ENCODE peak calls at places on chromosomes 16 and 17, in nine cellular contexts. One of them, this sample, is unnamed.

GRCh38 chr17:74213897-74214386 is 571 bp downstream of the TTYH2 start:
- DNase-seq in stomach: no peak
- DNase-seq in HCT116: no peak
- DNase-seq in transverse colon: peak
- DNase-seq in GM12878: no peak
- DNase-seq in GM12891: no peak
- DNase-seq in endothelial cell of umbilical vein: no peak
- DNase-seq in sigmoid colon: peak
- DNase-seq in GM12892: no peak
- DNase-seq in this sample: no peak

GRCh38 chr16:75192606-75193264 is 14.2 kb downstream of the CTRB2 start:
- DNase-seq in sigmoid colon: no peak
- DNase-seq in stomach: no peak
- DNase-seq in GM12891: no peak
- DNase-seq in GM12878: no peak
- DNase-seq in HCT116: no peak
- DNase-seq in transverse colon: no peak
- DNase-seq in GM12892: no peak
- DNase-seq in endothelial cell of umbilical vein: no peak
- DNase-seq in this sample: no peak

GRCh38 chr16:23186171-23186570 is 3.6 kb downstream of the SCNN1G start:
- DNase-seq in transverse colon: no peak
- DNase-seq in endothelial cell of umbilical vein: no peak
- DNase-seq in GM12878: no peak
- DNase-seq in GM12892: no peak
- DNase-seq in sigmoid colon: no peak
- DNase-seq in stomach: no peak
- DNase-seq in HCT116: no peak
- DNase-seq in GM12891: no peak
- DNase-seq in this sample: no peak

GRCh38 chr16:30866031-30866430 is 27.8 kb downstream of the BCL7C start:
- DNase-seq in sigmoid colon: no peak
- DNase-seq in endothelial cell of umbilical vein: no peak
- DNase-seq in transverse colon: no peak
- DNase-seq in GM12878: no peak
- DNase-seq in GM12892: no peak
- DNase-seq in stomach: no peak
- DNase-seq in GM12891: no peak
- DNase-seq in HCT116: no peak
- DNase-seq in this sample: no peak

GRCh38 chr17:78276098-78276497 is 44.7 kb downstream of the TMEM235 start:
- DNase-seq in GM12891: no peak
- DNase-seq in GM12878: peak
- DNase-seq in transverse colon: no peak
- DNase-seq in stomach: no peak
- DNase-seq in sigmoid colon: no peak
- DNase-seq in endothelial cell of umbilical vein: no peak
- DNase-seq in GM12892: no peak
- DNase-seq in HCT116: no peak
- DNase-seq in this sample: no peak

GRCh38 chr17:34892864-34893263 is 68.4 kb downstream of the CCT6B start:
- DNase-seq in HCT116: peak
- DNase-seq in GM12891: peak
- DNase-seq in transverse colon: no peak
- DNase-seq in GM12878: no peak
- DNase-seq in stomach: no peak
- DNase-seq in GM12892: no peak
- DNase-seq in endothelial cell of umbilical vein: no peak
- DNase-seq in sigmoid colon: no peak
- DNase-seq in this sample: no peak

GRCh38 chr17:77796201-77796860 is 162.2 kb upstream of the TNRC6C start:
- DNase-seq in GM12878: no peak
- DNase-seq in GM12892: no peak
- DNase-seq in endothelial cell of umbilical vein: no peak
- DNase-seq in GM12891: no peak
- DNase-seq in sigmoid colon: peak
- DNase-seq in HCT116: no peak
- DNase-seq in stomach: no peak
- DNase-seq in transverse colon: no peak
- DNase-seq in this sample: no peak

GRCh38 chr16:22035094-22035675 is 27.3 kb downstream of the MOSMO start:
- DNase-seq in stomach: no peak
- DNase-seq in sigmoid colon: no peak
- DNase-seq in endothelial cell of umbilical vein: no peak
- DNase-seq in GM12892: no peak
- DNase-seq in HCT116: no peak
- DNase-seq in transverse colon: no peak
- DNase-seq in GM12878: peak
- DNase-seq in GM12891: no peak
- DNase-seq in this sample: no peak

GRCh38 chr16:75420987-75421819 is 12.1 kb downstream of the CFDP1 start:
- DNase-seq in GM12892: no peak
- DNase-seq in GM12878: no peak
- DNase-seq in GM12891: no peak
- DNase-seq in sigmoid colon: peak
- DNase-seq in endothelial cell of umbilical vein: no peak
- DNase-seq in stomach: peak
- DNase-seq in transverse colon: peak
- DNase-seq in HCT116: no peak
- DNase-seq in this sample: no peak

GRCh38 chr17:16040710-16041251 is 41.2 kb downstream of the TTC19 start:
- DNase-seq in GM12891: no peak
- DNase-seq in sigmoid colon: no peak
- DNase-seq in GM12878: no peak
- DNase-seq in transverse colon: peak
- DNase-seq in endothelial cell of umbilical vein: peak
- DNase-seq in stomach: peak
- DNase-seq in HCT116: no peak
- DNase-seq in GM12892: no peak
- DNase-seq in this sample: no peak

GRCh38 chr16:84508502-84508901 is 4.0 kb upstream of the MEAK7 start:
- DNase-seq in endothelial cell of umbilical vein: no peak
- DNase-seq in GM12891: no peak
- DNase-seq in stomach: no peak
- DNase-seq in GM12878: no peak
- DNase-seq in HCT116: no peak
- DNase-seq in GM12892: no peak
- DNase-seq in sigmoid colon: no peak
- DNase-seq in transverse colon: no peak
- DNase-seq in this sample: no peak

GRCh38 chr17:51097708-51098446 is 22.8 kb downstream of the SPAG9 start:
- DNase-seq in transverse colon: peak
- DNase-seq in endothelial cell of umbilical vein: no peak
- DNase-seq in GM12878: no peak
- DNase-seq in GM12891: no peak
- DNase-seq in stomach: no peak
- DNase-seq in GM12892: no peak
- DNase-seq in HCT116: no peak
- DNase-seq in sigmoid colon: no peak
- DNase-seq in this sample: no peak

GRCh38 chr17:33154869-33155455 is 138.1 kb downstream of the ASIC2 start:
- DNase-seq in GM12878: no peak
- DNase-seq in transverse colon: no peak
- DNase-seq in GM12891: no peak
- DNase-seq in sigmoid colon: no peak
- DNase-seq in HCT116: no peak
- DNase-seq in GM12892: no peak
- DNase-seq in endothelial cell of umbilical vein: no peak
- DNase-seq in stomach: no peak
- DNase-seq in this sample: no peak

GRCh38 chr17:35073991-35074627 is 10.6 kb upstream of the RFFL start:
- DNase-seq in endothelial cell of umbilical vein: no peak
- DNase-seq in stomach: no peak
- DNase-seq in HCT116: no peak
- DNase-seq in GM12892: no peak
- DNase-seq in GM12891: no peak
- DNase-seq in transverse colon: no peak
- DNase-seq in GM12878: no peak
- DNase-seq in sigmoid colon: no peak
- DNase-seq in this sample: no peak

GRCh38 chr17:82892869-82893565 is 53.2 kb upstream of the ZNF750 start:
- DNase-seq in GM12891: no peak
- DNase-seq in endothelial cell of umbilical vein: peak
- DNase-seq in stomach: peak
- DNase-seq in HCT116: no peak
- DNase-seq in sigmoid colon: no peak
- DNase-seq in GM12878: no peak
- DNase-seq in transverse colon: peak
- DNase-seq in GM12892: no peak
- DNase-seq in this sample: no peak

GRCh38 chr17:20721151-20721550 is 141.6 kb downstream of the CDRT15L2 start:
- DNase-seq in GM12891: no peak
- DNase-seq in transverse colon: no peak
- DNase-seq in sigmoid colon: no peak
- DNase-seq in HCT116: no peak
- DNase-seq in GM12892: no peak
- DNase-seq in stomach: no peak
- DNase-seq in GM12878: no peak
- DNase-seq in endothelial cell of umbilical vein: no peak
- DNase-seq in this sample: no peak

GRCh38 chr17:5488752-5489151 is 2.4 kb downstream of the MIS12 start:
- DNase-seq in sigmoid colon: no peak
- DNase-seq in endothelial cell of umbilical vein: no peak
- DNase-seq in GM12892: no peak
- DNase-seq in stomach: no peak
- DNase-seq in HCT116: no peak
- DNase-seq in GM12878: no peak
- DNase-seq in GM12891: no peak
- DNase-seq in transverse colon: no peak
- DNase-seq in this sample: no peak

GRCh38 chr17:65235284-65235683 is 98.1 kb downstream of the RGS9 start:
- DNase-seq in endothelial cell of umbilical vein: no peak
- DNase-seq in GM12892: no peak
- DNase-seq in GM12891: no peak
- DNase-seq in sigmoid colon: no peak
- DNase-seq in transverse colon: no peak
- DNase-seq in HCT116: no peak
- DNase-seq in GM12878: no peak
- DNase-seq in stomach: no peak
- DNase-seq in this sample: no peak

GRCh38 chr16:50153648-50154368 is 702 bp downstream of the TENT4B start:
- DNase-seq in endothelial cell of umbilical vein: peak
- DNase-seq in transverse colon: no peak
- DNase-seq in GM12891: peak
- DNase-seq in sigmoid colon: peak
- DNase-seq in GM12892: peak
- DNase-seq in HCT116: no peak
- DNase-seq in stomach: no peak
- DNase-seq in GM12878: no peak
- DNase-seq in this sample: no peak

GRCh38 chr17:80630721-80631120 is 86.1 kb downstream of the RPTOR start:
- DNase-seq in HCT116: no peak
- DNase-seq in GM12891: no peak
- DNase-seq in GM12892: no peak
- DNase-seq in sigmoid colon: no peak
- DNase-seq in transverse colon: no peak
- DNase-seq in stomach: no peak
- DNase-seq in endothelial cell of umbilical vein: no peak
- DNase-seq in GM12878: no peak
- DNase-seq in this sample: no peak

GRCh38 chr17:36534117-36534880 is at the start of gene MYO19:
- DNase-seq in GM12892: peak
- DNase-seq in endothelial cell of umbilical vein: no peak
- DNase-seq in transverse colon: peak
- DNase-seq in stomach: peak
- DNase-seq in HCT116: peak
- DNase-seq in sigmoid colon: peak
- DNase-seq in GM12891: peak
- DNase-seq in GM12878: peak
- DNase-seq in this sample: no peak

GRCh38 chr17:53472586-53472985 is 350.1 kb upstream of the KIF2B start:
- DNase-seq in HCT116: no peak
- DNase-seq in stomach: no peak
- DNase-seq in GM12892: no peak
- DNase-seq in sigmoid colon: no peak
- DNase-seq in endothelial cell of umbilical vein: no peak
- DNase-seq in transverse colon: no peak
- DNase-seq in GM12878: no peak
- DNase-seq in GM12891: no peak
- DNase-seq in this sample: no peak

GRCh38 chr17:53466733-53467132 is 356.0 kb upstream of the KIF2B start:
- DNase-seq in GM12891: no peak
- DNase-seq in stomach: no peak
- DNase-seq in HCT116: no peak
- DNase-seq in GM12878: no peak
- DNase-seq in GM12892: no peak
- DNase-seq in endothelial cell of umbilical vein: no peak
- DNase-seq in transverse colon: no peak
- DNase-seq in sigmoid colon: no peak
- DNase-seq in this sample: no peak

GRCh38 chr17:53470626-53471025 is 352.1 kb upstream of the KIF2B start:
- DNase-seq in transverse colon: no peak
- DNase-seq in stomach: no peak
- DNase-seq in GM12892: no peak
- DNase-seq in endothelial cell of umbilical vein: no peak
- DNase-seq in HCT116: no peak
- DNase-seq in GM12891: no peak
- DNase-seq in GM12878: no peak
- DNase-seq in sigmoid colon: no peak
- DNase-seq in this sample: no peak
- TF ChIP-seq POLR2AphosphoS5 in transverse colon: no peak
- TF ChIP-seq POLR2AphosphoS5 in stomach: no peak
- TF ChIP-seq POLR2AphosphoS5 in GM12892: no peak
- TF ChIP-seq POLR2AphosphoS5 in endothelial cell of umbilical vein: no peak
- TF ChIP-seq POLR2AphosphoS5 in HCT116: no peak
- TF ChIP-seq POLR2AphosphoS5 in GM12891: no peak
- TF ChIP-seq POLR2AphosphoS5 in GM12878: no peak
- TF ChIP-seq POLR2AphosphoS5 in sigmoid colon: no peak
- TF ChIP-seq POLR2AphosphoS5 in this sample: no peak

GRCh38 chr16:53153130-53153529 is 98.3 kb downstream of the CHD9 start:
- DNase-seq in GM12892: no peak
- DNase-seq in transverse colon: no peak
- DNase-seq in HCT116: no peak
- DNase-seq in sigmoid colon: no peak
- DNase-seq in endothelial cell of umbilical vein: no peak
- DNase-seq in stomach: no peak
- DNase-seq in GM12878: no peak
- DNase-seq in GM12891: no peak
- DNase-seq in this sample: no peak
- TF ChIP-seq POLR2AphosphoS5 in GM12892: no peak
- TF ChIP-seq POLR2AphosphoS5 in transverse colon: no peak
- TF ChIP-seq POLR2AphosphoS5 in HCT116: no peak
- TF ChIP-seq POLR2AphosphoS5 in sigmoid colon: no peak
- TF ChIP-seq POLR2AphosphoS5 in endothelial cell of umbilical vein: no peak
- TF ChIP-seq POLR2AphosphoS5 in stomach: no peak
- TF ChIP-seq POLR2AphosphoS5 in GM12878: no peak
- TF ChIP-seq POLR2AphosphoS5 in GM12891: no peak
- TF ChIP-seq POLR2AphosphoS5 in this sample: no peak

GRCh38 chr16:66741131-66741900 is 10.1 kb downstream of the DYNC1LI2 start:
- DNase-seq in GM12891: no peak
- DNase-seq in sigmoid colon: peak
- DNase-seq in stomach: peak
- DNase-seq in GM12878: no peak
- DNase-seq in endothelial cell of umbilical vein: peak
- DNase-seq in GM12892: no peak
- DNase-seq in transverse colon: peak
- DNase-seq in HCT116: peak
- DNase-seq in this sample: no peak
- TF ChIP-seq POLR2AphosphoS5 in GM12891: no peak
- TF ChIP-seq POLR2AphosphoS5 in sigmoid colon: peak
- TF ChIP-seq POLR2AphosphoS5 in stomach: peak
- TF ChIP-seq POLR2AphosphoS5 in GM12878: no peak
- TF ChIP-seq POLR2AphosphoS5 in endothelial cell of umbilical vein: peak
- TF ChIP-seq POLR2AphosphoS5 in GM12892: no peak
- TF ChIP-seq POLR2AphosphoS5 in transverse colon: peak
- TF ChIP-seq POLR2AphosphoS5 in HCT116: peak
- TF ChIP-seq POLR2AphosphoS5 in this sample: no peak

GRCh38 chr17:56761387-56761786 is 72.3 kb downstream of the C17orf67 start:
- DNase-seq in GM12878: no peak
- DNase-seq in GM12891: no peak
- DNase-seq in HCT116: no peak
- DNase-seq in transverse colon: no peak
- DNase-seq in endothelial cell of umbilical vein: no peak
- DNase-seq in GM12892: no peak
- DNase-seq in stomach: no peak
- DNase-seq in sigmoid colon: no peak
- DNase-seq in this sample: no peak
- TF ChIP-seq POLR2AphosphoS5 in GM12878: no peak
- TF ChIP-seq POLR2AphosphoS5 in GM12891: no peak
- TF ChIP-seq POLR2AphosphoS5 in HCT116: no peak
- TF ChIP-seq POLR2AphosphoS5 in transverse colon: no peak
- TF ChIP-seq POLR2AphosphoS5 in endothelial cell of umbilical vein: no peak
- TF ChIP-seq POLR2AphosphoS5 in GM12892: no peak
- TF ChIP-seq POLR2AphosphoS5 in stomach: no peak
- TF ChIP-seq POLR2AphosphoS5 in sigmoid colon: no peak
- TF ChIP-seq POLR2AphosphoS5 in this sample: no peak